ENCODE peak calls at places on chromosomes 11 and 22, in four cellular contexts. One of them, this sample, is unnamed.

GRCh38 chr11:77027275-77027674 is 6.9 kb upstream of the B3GNT6 start:
- DNase-seq in GM10248: no peak
- DNase-seq in CD8-positive, alpha-beta T cell: no peak
- DNase-seq in hypothalamus: no peak
- DNase-seq in this sample: no peak

GRCh38 chr11:26199341-26199740 is 132.6 kb upstream of the ANO3 start:
- DNase-seq in GM10248: no peak
- DNase-seq in CD8-positive, alpha-beta T cell: no peak
- DNase-seq in hypothalamus: no peak
- DNase-seq in this sample: no peak

GRCh38 chr11:86947541-86947940 is 7.7 kb downstream of the FZD4 start:
- DNase-seq in GM10248: no peak
- DNase-seq in CD8-positive, alpha-beta T cell: no peak
- DNase-seq in hypothalamus: no peak
- DNase-seq in this sample: no peak

GRCh38 chr11:78300108-78300507 is 111.4 kb downstream of the USP35 start:
- DNase-seq in GM10248: no peak
- DNase-seq in CD8-positive, alpha-beta T cell: no peak
- DNase-seq in hypothalamus: no peak
- DNase-seq in this sample: no peak

GRCh38 chr11:121615506-121615905 is 162.7 kb upstream of the SORL1-AS1 start:
- DNase-seq in GM10248: no peak
- DNase-seq in CD8-positive, alpha-beta T cell: no peak
- DNase-seq in hypothalamus: no peak
- DNase-seq in this sample: no peak

GRCh38 chr11:75524576-75525432 is 937 bp downstream of the GDPD5 start:
- DNase-seq in GM10248: no peak
- DNase-seq in CD8-positive, alpha-beta T cell: peak; percentile 42
- DNase-seq in hypothalamus: no peak
- DNase-seq in this sample: no peak

GRCh38 chr11:26087095-26087935 is 244.6 kb upstream of the ANO3 start:
- DNase-seq in GM10248: peak; percentile 35
- DNase-seq in CD8-positive, alpha-beta T cell: no peak
- DNase-seq in hypothalamus: no peak
- DNase-seq in this sample: peak; percentile 85

GRCh38 chr22:33519974-33520903 is 400.0 kb downstream of the LARGE1 start:
- DNase-seq in GM10248: no peak
- DNase-seq in CD8-positive, alpha-beta T cell: no peak
- DNase-seq in hypothalamus: no peak
- DNase-seq in this sample: peak; percentile 15

GRCh38 chr22:23218053-23218866 is 38.0 kb downstream of the BCR start:
- DNase-seq in GM10248: no peak
- DNase-seq in CD8-positive, alpha-beta T cell: no peak
- DNase-seq in hypothalamus: no peak
- DNase-seq in this sample: no peak

GRCh38 chr22:24518774-24519485 is 23.8 kb downstream of the UPB1 start:
- DNase-seq in GM10248: no peak
- DNase-seq in CD8-positive, alpha-beta T cell: no peak
- DNase-seq in hypothalamus: no peak
- DNase-seq in this sample: no peak

GRCh38 chr11:67504950-67505561 is at the start of gene PITPNM1:
- DNase-seq in GM10248: peak; percentile 89
- DNase-seq in CD8-positive, alpha-beta T cell: peak; percentile 77
- DNase-seq in hypothalamus: peak; percentile 60
- DNase-seq in this sample: no peak

GRCh38 chr11:67382481-67383136 is 9.2 kb upstream of the RAD9A start:
- DNase-seq in GM10248: peak; percentile 86
- DNase-seq in CD8-positive, alpha-beta T cell: peak; percentile 87
- DNase-seq in hypothalamus: peak; percentile 84
- DNase-seq in this sample: peak; percentile 73

GRCh38 chr11:68338041-68338800 is 25.8 kb downstream of the LRP5 start:
- DNase-seq in GM10248: no peak
- DNase-seq in CD8-positive, alpha-beta T cell: no peak
- DNase-seq in hypothalamus: no peak
- DNase-seq in this sample: no peak

GRCh38 chr22:45310331-45311032 is 748 bp downstream of the FAM118A start:
- DNase-seq in GM10248: no peak
- DNase-seq in CD8-positive, alpha-beta T cell: no peak
- DNase-seq in hypothalamus: no peak
- DNase-seq in this sample: no peak

GRCh38 chr11:1933416-1934325 is 13.5 kb upstream of the MRPL23 start:
- DNase-seq in GM10248: no peak
- DNase-seq in CD8-positive, alpha-beta T cell: no peak
- DNase-seq in hypothalamus: no peak
- DNase-seq in this sample: no peak

GRCh38 chr11:78460468-78460867 is 42.8 kb upstream of the GAB2 start:
- DNase-seq in GM10248: peak; percentile 26
- DNase-seq in CD8-positive, alpha-beta T cell: no peak
- DNase-seq in hypothalamus: no peak
- DNase-seq in this sample: peak; percentile 21

GRCh38 chr11:2142300-2142759 is 3.1 kb upstream of the IGF2 start:
- DNase-seq in GM10248: no peak
- DNase-seq in CD8-positive, alpha-beta T cell: no peak
- DNase-seq in hypothalamus: no peak
- DNase-seq in this sample: no peak

GRCh38 chr11:64854534-64855502 is 10.4 kb upstream of the CDC42BPG start:
- DNase-seq in GM10248: no peak
- DNase-seq in CD8-positive, alpha-beta T cell: peak; percentile 64
- DNase-seq in hypothalamus: no peak
- DNase-seq in this sample: no peak

GRCh38 chr11:65121865-65122696 is at the start of the genes FAU and MRPL49:
- DNase-seq in GM10248: peak; percentile 97
- DNase-seq in CD8-positive, alpha-beta T cell: peak; percentile 99
- DNase-seq in hypothalamus: peak; percentile 96
- DNase-seq in this sample: peak; percentile 94

GRCh38 chr11:102780491-102780918 is at the start of gene MMP10:
- DNase-seq in GM10248: no peak
- DNase-seq in CD8-positive, alpha-beta T cell: no peak
- DNase-seq in hypothalamus: no peak
- DNase-seq in this sample: no peak

GRCh38 chr11:15006139-15006759 is 34.1 kb upstream of the CALCA start:
- DNase-seq in GM10248: peak; percentile 15
- DNase-seq in CD8-positive, alpha-beta T cell: no peak
- DNase-seq in hypothalamus: no peak
- DNase-seq in this sample: peak; percentile 4

GRCh38 chr11:68353669-68354068 is 41.3 kb downstream of the LRP5 start:
- DNase-seq in GM10248: no peak
- DNase-seq in CD8-positive, alpha-beta T cell: no peak
- DNase-seq in hypothalamus: no peak
- DNase-seq in this sample: no peak

GRCh38 chr22:40728731-40729189 is 49.5 kb downstream of the MCHR1 start:
- DNase-seq in GM10248: no peak
- DNase-seq in CD8-positive, alpha-beta T cell: peak; percentile 73
- DNase-seq in hypothalamus: no peak
- DNase-seq in this sample: no peak

GRCh38 chr22:17562906-17563870 is at the start of gene SLC25A18:
- DNase-seq in GM10248: no peak
- DNase-seq in CD8-positive, alpha-beta T cell: no peak
- DNase-seq in hypothalamus: peak; percentile 47
- DNase-seq in this sample: no peak

GRCh38 chr11:123159146-123159857 is 35.7 kb downstream of the CLMP start:
- DNase-seq in GM10248: no peak
- DNase-seq in CD8-positive, alpha-beta T cell: no peak
- DNase-seq in hypothalamus: no peak
- DNase-seq in this sample: no peak

GRCh38 chr11:134516529-134516928 is 104.5 kb upstream of the B3GAT1 start:
- DNase-seq in GM10248: no peak
- DNase-seq in CD8-positive, alpha-beta T cell: no peak
- DNase-seq in hypothalamus: no peak
- DNase-seq in this sample: no peak

GRCh38 chr11:19389787-19390303 is 149.1 kb upstream of the E2F8 start:
- DNase-seq in GM10248: no peak
- DNase-seq in CD8-positive, alpha-beta T cell: no peak
- DNase-seq in hypothalamus: no peak
- DNase-seq in this sample: no peak

GRCh38 chr22:34881453-34881852 is 184.5 kb upstream of the ISX start:
- DNase-seq in GM10248: no peak
- DNase-seq in CD8-positive, alpha-beta T cell: no peak
- DNase-seq in hypothalamus: no peak
- DNase-seq in this sample: no peak

GRCh38 chr11:66020618-66021357 is 5.5 kb downstream of the CATSPER1 start:
- DNase-seq in GM10248: no peak
- DNase-seq in CD8-positive, alpha-beta T cell: peak; percentile 29
- DNase-seq in hypothalamus: no peak
- DNase-seq in this sample: no peak

GRCh38 chr22:37431366-37431765 is 4.1 kb upstream of the ELFN2 start:
- DNase-seq in GM10248: no peak
- DNase-seq in CD8-positive, alpha-beta T cell: no peak
- DNase-seq in hypothalamus: no peak
- DNase-seq in this sample: no peak

This sample was measured in GM12864.